ENCODE peak calls at places on chromosomes 4 and X, in six cellular contexts. A, V, P, T, S and B are unnamed samples.

GRCh38 chrX:1601051-1601767 is 9.8 kb downstream of the AKAP17A start:
- DNase-seq in A (no peak), V (no peak), P (no peak), T (peak), S (no peak), B (no peak)

GRCh38 chr4:26206981-26207380 is 113.8 kb upstream of the RBPJ start:
- DNase-seq in A (no peak), V (no peak), P (no peak), T (no peak), S (no peak), B (no peak)

GRCh38 chrX:111652719-111653118 is 28.3 kb upstream of the ALG13 start:
- DNase-seq in A (no peak), V (no peak), P (no peak), T (no peak), S (no peak), B (peak)

GRCh38 chr4:81468685-81469084 is 3.0 kb downstream of the RASGEF1B start:
- DNase-seq in A (no peak), V (no peak), P (no peak), T (no peak), S (no peak), B (no peak)

GRCh38 chrX:107483976-107484726 is 34.7 kb downstream of the FRMPD3 start:
- DNase-seq in A (peak), V (no peak), P (no peak), T (no peak), S (no peak), B (peak)

GRCh38 chr4:68288046-68288740 is 42.7 kb upstream of the TMPRSS11B start:
- DNase-seq in A (no peak), V (no peak), P (no peak), T (no peak), S (no peak), B (no peak)

GRCh38 chr4:153788419-153789276 is at the start of gene SFRP2:
- DNase-seq in A (no peak), V (no peak), P (peak), T (peak), S (no peak), B (no peak)

GRCh38 chr4:102230194-102230593 is 115.1 kb downstream of the SLC39A8 start:
- DNase-seq in A (no peak), V (no peak), P (no peak), T (no peak), S (no peak), B (no peak)

GRCh38 chr4:185359767-185360446 is 35.8 kb downstream of the LRP2BP start:
- DNase-seq in A (no peak), V (no peak), P (no peak), T (no peak), S (no peak), B (peak)

GRCh38 chr4:22607382-22607781 is 85.4 kb upstream of the GBA3 start:
- DNase-seq in A (peak), V (peak), P (peak), T (no peak), S (peak), B (no peak)

GRCh38 chr4:128393111-128393704 is 105.6 kb upstream of the PGRMC2 start:
- DNase-seq in A (no peak), V (no peak), P (no peak), T (no peak), S (no peak), B (no peak)

GRCh38 chrX:134990475-134991473 is at the start of gene SMIM10:
- DNase-seq in A (peak), V (peak), P (peak), T (peak), S (no peak), B (peak)

GRCh38 chr4:121679267-121679666 is 17.5 kb downstream of the ANXA5 start:
- DNase-seq in A (no peak), V (no peak), P (no peak), T (no peak), S (no peak), B (no peak)

GRCh38 chrX:53686151-53686885 is at the start of gene HUWE1:
- DNase-seq in A (peak), V (peak), P (peak), T (peak), S (peak), B (peak)

GRCh38 chr4:1011022-1011694 is at the start of gene FGFRL1:
- DNase-seq in A (peak), V (peak), P (peak), T (peak), S (peak), B (peak)

DNA sequence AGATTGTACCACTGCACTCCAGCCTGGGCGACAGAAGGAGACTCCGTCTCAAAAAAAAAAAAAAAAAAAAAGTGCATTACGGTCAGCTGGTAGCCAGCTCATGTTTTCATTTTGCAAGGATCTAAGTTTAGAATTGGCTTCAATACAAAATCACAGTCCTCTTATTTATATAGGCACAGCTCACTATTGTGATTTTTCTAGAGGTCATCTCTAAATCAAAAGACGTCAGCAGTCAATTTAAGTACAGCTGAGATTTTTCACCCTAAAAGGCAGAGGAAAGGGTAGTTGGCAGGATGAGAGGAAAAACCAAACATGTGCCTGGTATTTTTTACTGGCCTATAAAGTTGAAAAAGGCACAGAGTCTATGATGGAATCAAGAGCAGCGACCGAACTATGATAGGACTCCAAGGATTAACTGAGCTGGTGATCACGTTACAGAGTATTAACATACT is 30.8 kb downstream of the ASB5 start:
- DNase-seq in A (no peak), V (no peak), P (no peak), T (no peak), S (no peak), B (no peak)
- TF ChIP-seq EP300 in A (no peak), V (peak), P (peak), T (no peak), S (no peak), B (no peak)

GRCh38 chr4:165383757-165384156 is 4.9 kb downstream of the CPE start:
- DNase-seq in A (no peak), V (no peak), P (no peak), T (no peak), S (no peak), B (no peak)

GRCh38 chr4:165384186-165384585 is 5.4 kb downstream of the CPE start:
- DNase-seq in A (no peak), V (no peak), P (no peak), T (no peak), S (no peak), B (no peak)

GRCh38 chr4:165379662-165380061 is 854 bp downstream of the CPE start:
- DNase-seq in A (peak), V (no peak), P (no peak), T (no peak), S (no peak), B (no peak)

GRCh38 chr4:165382640-165383039 is 3.8 kb downstream of the CPE start:
- DNase-seq in A (no peak), V (no peak), P (no peak), T (no peak), S (no peak), B (no peak)

GRCh38 chr4:165381821-165382373 is 3.1 kb downstream of the CPE start:
- DNase-seq in A (no peak), V (no peak), P (no peak), T (no peak), S (no peak), B (no peak)
- TF ChIP-seq EP300 in A (no peak), V (no peak), P (no peak), T (no peak), S (no peak), B (no peak)

GRCh38 chr4:79574741-79575451 is 166.9 kb upstream of the GK2 start:
- DNase-seq in A (no peak), V (no peak), P (no peak), T (no peak), S (no peak), B (peak)

GRCh38 chr4:79575709-79576479 is 167.9 kb upstream of the GK2 start:
- DNase-seq in A (no peak), V (no peak), P (peak), T (no peak), S (no peak), B (no peak)

GRCh38 chr4:79578613-79579012 is 170.6 kb upstream of the GK2 start:
- DNase-seq in A (no peak), V (no peak), P (no peak), T (no peak), S (no peak), B (no peak)

GRCh38 chr4:79576480-79576803 is 168.4 kb upstream of the GK2 start:
- DNase-seq in A (no peak), V (no peak), P (no peak), T (no peak), S (no peak), B (peak)
- TF ChIP-seq EP300 in A (no peak), V (no peak), P (no peak), T (no peak), S (no peak), B (no peak)

GRCh38 chr4:46386570-46386969 is 3.4 kb downstream of the GABRA2 start:
- DNase-seq in A (no peak), V (no peak), P (no peak), T (no peak), S (no peak), B (peak)

GRCh38 chr4:46388860-46389259 is 1.1 kb downstream of the GABRA2 start:
- DNase-seq in A (no peak), V (no peak), P (no peak), T (no peak), S (no peak), B (no peak)

GRCh38 chr4:46390353-46391058 is 578 bp upstream of the GABRA2 start:
- DNase-seq in A (no peak), V (no peak), P (no peak), T (no peak), S (no peak), B (no peak)

GRCh38 chr4:46387956-46388355 is 2.0 kb downstream of the GABRA2 start:
- DNase-seq in A (no peak), V (no peak), P (no peak), T (no peak), S (no peak), B (no peak)

DNA sequence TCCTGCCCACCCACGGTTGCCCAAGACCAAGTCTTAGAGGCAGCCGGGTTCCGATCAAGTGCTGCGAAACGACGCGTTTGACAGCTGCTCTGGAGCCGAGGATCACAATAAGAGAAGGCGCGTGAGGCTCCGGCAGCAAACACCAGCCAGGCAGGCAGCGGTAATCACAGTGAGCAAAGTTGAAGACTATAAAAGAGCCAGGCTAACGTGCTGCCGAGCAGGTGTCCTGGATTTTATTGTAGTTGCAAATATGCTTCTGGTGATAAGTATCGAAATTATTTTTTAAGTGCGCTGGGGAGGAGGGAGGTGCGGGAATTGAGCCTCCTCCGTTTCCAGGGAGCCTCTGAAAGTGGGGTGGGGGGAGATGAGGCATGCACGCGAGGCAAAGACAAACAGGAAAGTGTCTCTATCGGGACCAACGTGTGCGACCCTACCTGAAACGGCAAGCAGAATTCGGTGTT is 597 bp downstream of the GABRA2 start:
- DNase-seq in A (no peak), V (peak), P (no peak), T (no peak), S (no peak), B (no peak)
- TF ChIP-seq EP300 in A (no peak), V (no peak), P (no peak), T (no peak), S (no peak), B (no peak)